ENCODE peak calls at places on chromosomes 13 and 19, in four cellular contexts. O is K562, P is HepG2, C is A549. U is an unnamed sample.

GRCh38 chr13:29482504-29482903 is 113.0 kb downstream of the SLC7A1 start:
- DNase-seq in C (no peak), O (no peak), P (no peak), U (no peak)

GRCh38 chr19:5288347-5288739 is 52.3 kb downstream of the PTPRS start:
- DNase-seq in P (no peak), C (no peak), O (no peak), U (no peak)

GRCh38 chr13:108494991-108495661 is 134.3 kb upstream of the MYO16 start:
- DNase-seq in O (no peak), C (peak), P (no peak), U (peak)

GRCh38 chr13:76048126-76048525 is 412.0 kb downstream of the LMO7 start:
- DNase-seq in P (no peak), O (no peak), C (no peak), U (no peak)

GRCh38 chr19:53577968-53578367 is 40.0 kb downstream of the ZNF331 start:
- DNase-seq in C (no peak), P (no peak), O (no peak), U (no peak)

GRCh38 chr13:111248822-111249221 is 71.6 kb upstream of the TEX29 start:
- DNase-seq in O (no peak), P (no peak), C (no peak), U (no peak)

GRCh38 chr13:20942938-20943518 is 40.5 kb upstream of the XPO4 start:
- DNase-seq in C (no peak), P (no peak), O (no peak), U (no peak)

GRCh38 chr19:49861541-49862410 is 5.6 kb downstream of the PNKP start:
- DNase-seq in C (no peak), O (no peak), P (no peak), U (no peak)

GRCh38 chr13:87498681-87499080 is 172.5 kb upstream of the SLITRK5 start:
- DNase-seq in C (peak), O (no peak), P (peak), U (no peak)

GRCh38 chr19:1269478-1270167 is 491 bp downstream of the CIRBP start:
- DNase-seq in P (peak), O (peak), C (peak), U (peak)

GRCh38 chr19:7294571-7295212 is 478 bp upstream of the INSR start:
- DNase-seq in P (peak), C (peak), O (peak), U (peak)

DNA sequence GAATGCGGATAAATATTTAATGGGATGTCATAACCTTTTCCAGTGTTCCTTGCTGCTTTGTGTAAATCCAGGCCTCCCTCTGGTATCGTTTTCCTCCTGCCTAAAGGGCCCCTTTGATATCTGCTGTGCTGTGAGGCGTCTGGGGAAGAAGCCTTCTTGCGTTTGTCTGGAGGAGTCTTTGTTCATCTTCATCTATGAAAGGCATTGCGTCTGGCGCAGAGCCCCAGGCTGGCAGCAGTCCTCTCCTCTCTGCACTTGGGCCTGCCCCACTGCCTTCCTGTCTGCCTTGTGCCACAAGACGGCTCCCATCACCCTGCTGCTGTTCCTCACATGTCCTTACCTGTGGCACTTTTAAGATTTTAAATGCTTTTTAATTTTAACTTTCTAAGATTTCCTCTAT is 9.8 kb downstream of the PROZ start:
- DNase-seq in C (no peak), P (no peak), O (no peak), U (no peak)
- TF ChIP-seq NR3C1 in C (no peak), P (no peak), O (no peak), U (no peak)

GRCh38 chr13:40440990-40441820 is 225.2 kb downstream of the FOXO1 start:
- DNase-seq in O (no peak), P (no peak), C (peak), U (no peak)
- TF ChIP-seq NR3C1 in O (no peak), P (no peak), C (no peak), U (no peak)

GRCh38 chr19:38971672-38972071 is 3.9 kb downstream of the FBXO17 start:
- DNase-seq in P (no peak), O (no peak), C (no peak), U (no peak)
- TF ChIP-seq NR3C1 in P (no peak), O (no peak), C (no peak), U (no peak)

DNA sequence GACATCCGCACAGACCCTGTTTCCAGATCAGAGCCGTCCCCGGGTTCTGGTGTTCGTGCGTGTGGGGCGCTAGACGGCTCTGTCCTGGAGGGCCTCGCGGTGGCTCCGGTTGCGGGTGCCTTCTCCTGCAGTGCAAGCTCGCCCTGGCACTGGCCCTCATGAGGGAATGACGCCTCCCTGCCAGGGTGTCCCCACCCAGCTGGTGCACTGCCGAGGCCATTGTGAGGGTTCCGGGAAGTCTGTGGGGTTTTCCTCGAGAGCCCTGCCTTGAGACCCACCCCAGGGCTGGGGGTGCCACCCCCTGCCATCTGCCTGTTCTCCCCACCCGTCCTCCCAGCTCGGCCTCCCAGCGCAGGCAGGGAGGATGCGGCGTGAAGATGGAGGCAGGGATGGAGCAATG is 19.2 kb upstream of the GNA15 start:
- DNase-seq in O (no peak), P (no peak), C (no peak), U (no peak)
- TF ChIP-seq NR3C1 in O (no peak), P (no peak), C (no peak), U (no peak)